ENCODE peak calls at places on chromosome 16, in five cellular contexts. J is CD4-positive, alpha-beta T cell; C is stomach; O is mesothelial cell of epicardium; H is fibroblast of lung. U is an unnamed sample.

GRCh38 chr16:87461466-87461975 is 31.3 kb downstream of the ZCCHC14 start:
- DNase-seq in C (peak; percentile 96), H (peak; percentile 33), J (no peak), O (peak; percentile 73), U (no peak)

GRCh38 chr16:24322106-24322505 is 66.0 kb downstream of the CACNG3 start:
- DNase-seq in J (no peak), O (no peak), C (no peak), H (no peak), U (no peak)

GRCh38 chr16:19542138-19542821 is 13.2 kb upstream of the VPS35L start:
- DNase-seq in C (no peak), J (no peak), O (no peak), H (no peak), U (no peak)

GRCh38 chr16:70800306-70800705 is 652 bp downstream of the VAC14 start:
- DNase-seq in J (no peak), H (no peak), C (no peak), O (no peak), U (no peak)

GRCh38 chr16:54178491-54178976 is 108.1 kb downstream of the IRX3 start:
- DNase-seq in O (peak; percentile 51), C (no peak), J (no peak), H (no peak), U (no peak)

GRCh38 chr16:50154369-50154947 is 1.4 kb downstream of the TENT4B start:
- DNase-seq in C (no peak), J (no peak), O (no peak), H (no peak), U (no peak)

GRCh38 chr16:12340151-12340733 is 363.7 kb downstream of the SNX29 start:
- DNase-seq in H (peak; percentile 78), J (peak; percentile 6), O (no peak), C (peak; percentile 41), U (no peak)

GRCh38 chr16:68366062-68366461 is 55.2 kb downstream of the PRMT7 start:
- DNase-seq in J (no peak), H (no peak), C (no peak), O (no peak), U (peak; percentile 47)

GRCh38 chr16:68408967-68409366 is 39.3 kb downstream of the SMPD3 start:
- DNase-seq in C (no peak), O (no peak), J (no peak), H (no peak), U (no peak)

GRCh38 chr16:48350716-48351115 is 34.5 kb downstream of the SIAH1 start:
- DNase-seq in C (no peak), J (no peak), H (no peak), O (no peak), U (no peak)

GRCh38 chr16:704552-705380 is 835 bp downstream of the FBXL16 start:
- DNase-seq in H (no peak), J (no peak), C (no peak), O (no peak), U (no peak)

GRCh38 chr16:86906608-86907007 is 328.3 kb downstream of the FOXL1 start:
- DNase-seq in J (no peak), C (no peak), O (no peak), H (peak; percentile 44), U (no peak)

GRCh38 chr16:70660672-70661350 is 14.5 kb downstream of the IL34 start:
- DNase-seq in C (no peak), J (no peak), O (no peak), H (no peak), U (no peak)

GRCh38 chr16:30054959-30055553 is 10.5 kb upstream of the ALDOA start:
- DNase-seq in O (no peak), J (peak; percentile 46), C (peak; percentile 77), H (no peak), U (peak; percentile 66)

GRCh38 chr16:55145771-55146603 is 178.0 kb upstream of the IRX6 start:
- DNase-seq in H (no peak), C (no peak), O (no peak), J (no peak), U (no peak)

GRCh38 chr16:72848759-72849664 is 198.9 kb downstream of the ZFHX3 start:
- DNase-seq in H (peak; percentile 91), C (peak; percentile 92), J (no peak), O (peak; percentile 80), U (no peak)

GRCh38 chr16:48607056-48607825 is 2.7 kb downstream of the N4BP1 start:
- DNase-seq in H (peak; percentile 90), J (no peak), O (no peak), C (peak; percentile 76), U (no peak)

GRCh38 chr16:52251495-52251894 is 295.4 kb downstream of the TOX3 start:
- DNase-seq in O (no peak), J (no peak), H (peak; percentile 6), C (no peak), U (no peak)

DNA sequence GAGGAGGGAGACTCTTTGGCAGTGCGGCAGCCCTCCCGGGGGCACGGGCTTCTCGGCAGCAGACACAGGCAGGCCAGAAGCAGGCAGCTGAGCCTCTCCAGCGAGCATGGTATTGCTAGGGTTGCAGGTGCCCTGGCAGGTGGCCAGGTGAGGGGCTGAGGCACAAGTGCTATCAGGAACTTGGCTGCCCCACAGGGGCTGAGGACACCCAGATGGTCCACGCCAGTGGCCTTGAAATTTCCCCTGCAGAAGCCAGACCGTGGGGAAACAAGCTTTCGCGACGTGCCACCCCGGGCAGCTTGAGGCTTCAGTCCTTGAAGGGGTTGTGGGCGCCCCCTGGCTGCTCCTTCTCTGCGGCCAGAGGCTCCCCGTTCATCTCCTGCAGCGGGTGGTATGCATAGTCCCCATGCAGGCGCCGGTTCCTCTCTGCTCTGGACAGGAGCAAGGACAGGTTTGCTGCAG is 8.5 kb downstream of the NAGPA start:
- DNase-seq in C (peak; percentile 49), J (no peak), H (no peak), O (peak; percentile 45), U (peak; percentile 52)
- TF ChIP-seq CTCF in C (no peak), J (no peak), H (peak; percentile 42), O (no peak), U (peak; percentile 50)

GRCh38 chr16:67150058-67150832 is 553 bp downstream of the B3GNT9 start:
- DNase-seq in H (peak; percentile 78), C (no peak), J (no peak), O (no peak), U (no peak)
- TF ChIP-seq CTCF in H (no peak), C (no peak), J (peak; percentile 5), O (no peak), U (no peak)

DNA sequence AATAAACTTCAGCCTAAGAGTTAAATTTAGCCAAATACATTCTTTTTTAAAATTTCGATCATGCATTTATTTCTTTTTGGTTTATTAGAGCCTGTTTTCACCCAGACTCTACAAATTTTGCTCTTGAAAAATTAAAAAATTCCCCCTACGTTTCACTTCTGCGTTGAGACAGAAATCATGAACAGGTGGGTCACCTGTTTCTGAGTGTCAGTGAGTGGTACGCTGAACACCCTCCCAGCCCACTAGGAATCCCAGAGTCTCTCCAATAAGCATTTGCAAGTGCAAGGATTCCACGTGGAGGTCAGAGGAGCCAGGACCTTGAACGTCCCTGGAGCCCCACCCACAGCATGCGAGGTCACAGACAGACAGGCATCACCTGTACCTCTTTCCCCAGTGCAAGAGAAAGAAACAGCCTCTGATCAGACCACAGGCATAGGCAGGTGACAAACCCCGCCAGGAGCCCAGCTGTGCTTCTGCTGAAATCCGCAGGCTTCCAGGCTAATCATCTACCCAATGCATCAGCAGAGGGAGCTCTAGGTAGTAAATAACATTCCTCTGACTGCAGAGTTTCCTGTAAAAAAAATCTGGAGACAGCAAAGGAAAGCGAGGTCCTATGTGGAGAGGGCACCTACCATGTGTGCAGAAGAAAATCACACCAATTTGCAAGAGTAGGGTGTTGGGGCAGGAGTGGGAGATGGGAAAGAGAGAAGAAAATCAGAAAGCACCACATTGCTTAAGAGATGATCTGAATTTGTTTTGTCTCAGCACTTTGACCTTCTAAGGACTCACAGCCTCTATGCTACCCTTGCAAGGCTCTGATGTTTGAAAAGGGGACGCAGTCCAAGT is 5.9 kb upstream of the XYLT1 start:
- DNase-seq in C (peak; percentile 54), H (peak; percentile 74), J (peak; percentile 36), O (no peak), U (no peak)
- TF ChIP-seq CTCF in C (peak; percentile 33), H (peak; percentile 75), J (peak; percentile 73), O (peak; percentile 37), U (peak; percentile 63)

GRCh38 chr16:57722651-57723050 is 12.9 kb upstream of the KATNB1 start:
- DNase-seq in J (no peak), H (no peak), C (no peak), O (no peak), U (no peak)

GRCh38 chr16:57721356-57721755 is 14.2 kb upstream of the KATNB1 start:
- DNase-seq in J (no peak), C (no peak), H (no peak), O (no peak), U (no peak)

GRCh38 chr16:57720142-57720575 is 15.4 kb upstream of the KATNB1 start:
- DNase-seq in O (no peak), J (peak; percentile 9), H (peak; percentile 36), C (peak; percentile 81), U (no peak)

GRCh38 chr16:57723170-57723569 is 12.4 kb upstream of the KATNB1 start:
- DNase-seq in J (no peak), H (no peak), O (no peak), C (no peak), U (no peak)

DNA sequence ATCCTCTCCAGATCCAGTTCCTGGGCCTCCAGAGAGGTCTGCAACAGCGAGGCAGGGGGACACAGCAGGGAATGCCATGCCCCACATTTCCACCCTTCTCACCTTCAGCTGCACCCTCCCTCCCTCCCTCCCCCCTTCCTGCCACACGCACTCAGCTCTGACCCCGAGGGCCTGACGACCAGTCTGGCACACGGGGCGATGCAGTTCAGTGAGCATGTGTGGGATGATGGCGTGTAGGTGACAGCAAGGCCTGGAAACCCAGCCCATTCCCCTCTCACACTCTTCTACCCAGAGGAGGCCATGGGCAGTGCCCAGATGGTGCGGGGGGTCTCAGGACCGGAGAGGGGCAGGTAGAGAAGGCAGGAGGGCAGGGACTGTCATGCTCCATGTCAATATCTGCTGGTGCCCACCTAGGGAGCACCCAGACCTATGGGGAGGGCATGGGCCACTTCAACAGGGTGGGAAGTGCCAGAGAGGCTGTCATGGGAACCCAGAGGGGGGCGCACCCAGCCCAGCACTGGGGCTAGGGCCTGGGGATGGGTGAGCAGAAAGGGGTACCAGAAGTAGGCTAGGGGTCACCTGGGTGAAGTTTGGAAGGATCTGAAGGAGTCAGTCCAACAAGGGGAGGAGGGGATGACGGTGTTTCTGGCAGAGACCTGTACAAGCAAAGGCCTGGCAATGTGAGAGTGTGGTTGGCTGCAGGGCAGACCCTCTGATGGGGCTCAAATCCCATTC is 13.6 kb upstream of the KATNB1 start:
- DNase-seq in J (no peak), O (no peak), C (no peak), H (no peak), U (no peak)
- TF ChIP-seq CTCF in J (no peak), O (no peak), C (no peak), H (no peak), U (no peak)